ENCODE peak calls at places on chromosomes 3 and 15, in nine cellular contexts. One of them, this sample, is unnamed.

GRCh38 chr3:64264491-64265109 is 39.3 kb upstream of the PRICKLE2 start:
- DNase-seq in fibroblast of mammary gland: peak
- DNase-seq in A549: peak
- DNase-seq in AG10803: no peak
- DNase-seq in psoas muscle: no peak
- DNase-seq in neural progenitor cell: no peak
- DNase-seq in right cardiac atrium: no peak
- DNase-seq in lower leg skin: no peak
- DNase-seq in GM12865: no peak
- DNase-seq in this sample: no peak

GRCh38 chr3:4583441-4583840 is 90.3 kb downstream of the ITPR1 start:
- DNase-seq in right cardiac atrium: no peak
- DNase-seq in fibroblast of mammary gland: peak
- DNase-seq in GM12865: no peak
- DNase-seq in lower leg skin: no peak
- DNase-seq in psoas muscle: no peak
- DNase-seq in neural progenitor cell: no peak
- DNase-seq in A549: no peak
- DNase-seq in AG10803: no peak
- DNase-seq in this sample: no peak

GRCh38 chr15:85030301-85031049 is 48.8 kb downstream of the PDE8A start:
- DNase-seq in lower leg skin: no peak
- DNase-seq in neural progenitor cell: no peak
- DNase-seq in AG10803: peak
- DNase-seq in psoas muscle: no peak
- DNase-seq in GM12865: peak
- DNase-seq in fibroblast of mammary gland: no peak
- DNase-seq in A549: no peak
- DNase-seq in right cardiac atrium: no peak
- DNase-seq in this sample: peak

GRCh38 chr3:69085543-69086132 is 901 bp downstream of the ARL6IP5 start:
- DNase-seq in AG10803: peak
- DNase-seq in neural progenitor cell: peak
- DNase-seq in lower leg skin: no peak
- DNase-seq in fibroblast of mammary gland: peak
- DNase-seq in GM12865: peak
- DNase-seq in A549: no peak
- DNase-seq in psoas muscle: peak
- DNase-seq in right cardiac atrium: no peak
- DNase-seq in this sample: peak

GRCh38 chr3:98890181-98890882 is 11.2 kb downstream of the DCBLD2 start:
- DNase-seq in neural progenitor cell: no peak
- DNase-seq in fibroblast of mammary gland: no peak
- DNase-seq in right cardiac atrium: no peak
- DNase-seq in psoas muscle: no peak
- DNase-seq in A549: no peak
- DNase-seq in GM12865: no peak
- DNase-seq in AG10803: no peak
- DNase-seq in lower leg skin: no peak
- DNase-seq in this sample: no peak

GRCh38 chr3:156471431-156471830 is 83.5 kb downstream of the SSR3 start:
- DNase-seq in AG10803: no peak
- DNase-seq in psoas muscle: no peak
- DNase-seq in GM12865: no peak
- DNase-seq in A549: no peak
- DNase-seq in fibroblast of mammary gland: no peak
- DNase-seq in lower leg skin: no peak
- DNase-seq in neural progenitor cell: no peak
- DNase-seq in right cardiac atrium: no peak
- DNase-seq in this sample: no peak

GRCh38 chr3:50978991-50979667 is 304.4 kb downstream of the DOCK3 start:
- DNase-seq in psoas muscle: no peak
- DNase-seq in neural progenitor cell: peak
- DNase-seq in AG10803: no peak
- DNase-seq in right cardiac atrium: no peak
- DNase-seq in GM12865: no peak
- DNase-seq in lower leg skin: no peak
- DNase-seq in A549: no peak
- DNase-seq in fibroblast of mammary gland: no peak
- DNase-seq in this sample: no peak

GRCh38 chr3:151766454-151766853 is 32.7 kb downstream of the AADACL2 start:
- DNase-seq in fibroblast of mammary gland: peak
- DNase-seq in A549: peak
- DNase-seq in lower leg skin: no peak
- DNase-seq in GM12865: no peak
- DNase-seq in AG10803: no peak
- DNase-seq in neural progenitor cell: no peak
- DNase-seq in psoas muscle: no peak
- DNase-seq in right cardiac atrium: no peak
- DNase-seq in this sample: peak

GRCh38 chr3:121490161-121490560 is 55.6 kb downstream of the POLQ start:
- DNase-seq in fibroblast of mammary gland: no peak
- DNase-seq in lower leg skin: no peak
- DNase-seq in AG10803: no peak
- DNase-seq in A549: no peak
- DNase-seq in right cardiac atrium: no peak
- DNase-seq in neural progenitor cell: no peak
- DNase-seq in psoas muscle: no peak
- DNase-seq in GM12865: no peak
- DNase-seq in this sample: no peak

GRCh38 chr15:50182233-50183013 is 427 bp downstream of the SLC27A2 start:
- DNase-seq in right cardiac atrium: no peak
- DNase-seq in AG10803: peak
- DNase-seq in A549: peak
- DNase-seq in psoas muscle: no peak
- DNase-seq in lower leg skin: no peak
- DNase-seq in fibroblast of mammary gland: peak
- DNase-seq in neural progenitor cell: peak
- DNase-seq in GM12865: no peak
- DNase-seq in this sample: peak

GRCh38 chr3:15812183-15812582 is 14.4 kb upstream of the ANKRD28 start:
- DNase-seq in right cardiac atrium: no peak
- DNase-seq in AG10803: peak
- DNase-seq in fibroblast of mammary gland: peak
- DNase-seq in lower leg skin: no peak
- DNase-seq in neural progenitor cell: no peak
- DNase-seq in GM12865: peak
- DNase-seq in psoas muscle: no peak
- DNase-seq in A549: no peak
- DNase-seq in this sample: peak

GRCh38 chr3:79154861-79155260 is 612.9 kb downstream of the ROBO1 start:
- DNase-seq in AG10803: no peak
- DNase-seq in lower leg skin: no peak
- DNase-seq in A549: no peak
- DNase-seq in GM12865: no peak
- DNase-seq in right cardiac atrium: no peak
- DNase-seq in neural progenitor cell: peak
- DNase-seq in fibroblast of mammary gland: no peak
- DNase-seq in psoas muscle: no peak
- DNase-seq in this sample: no peak

GRCh38 chr15:97085806-97086205 is 755.3 kb downstream of the NR2F2 start:
- DNase-seq in neural progenitor cell: no peak
- DNase-seq in A549: no peak
- DNase-seq in lower leg skin: no peak
- DNase-seq in fibroblast of mammary gland: no peak
- DNase-seq in right cardiac atrium: no peak
- DNase-seq in psoas muscle: no peak
- DNase-seq in GM12865: no peak
- DNase-seq in AG10803: no peak
- DNase-seq in this sample: no peak

DNA sequence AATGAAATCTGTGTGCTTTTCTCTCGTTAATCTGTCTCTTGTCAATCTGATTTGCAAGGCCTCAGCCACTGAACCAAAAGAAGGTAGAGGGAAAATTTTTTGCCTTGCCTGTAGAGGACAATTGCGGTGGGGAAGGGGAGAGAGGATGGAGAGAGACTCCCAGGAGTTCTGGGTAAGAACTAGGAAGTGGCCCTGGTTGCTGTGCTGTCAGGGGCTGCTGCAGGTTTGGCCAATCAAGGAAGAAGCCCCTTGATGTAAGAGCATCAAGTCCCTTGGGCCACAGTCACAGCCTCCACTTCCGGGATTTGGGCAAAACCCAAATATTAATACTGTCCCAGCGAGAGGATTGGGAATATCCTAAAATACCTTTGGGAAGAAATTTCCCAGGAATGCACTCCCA is 43.3 kb downstream of the TRANK1 start:
- DNase-seq in right cardiac atrium: no peak
- DNase-seq in fibroblast of mammary gland: no peak
- DNase-seq in lower leg skin: peak
- DNase-seq in psoas muscle: no peak
- DNase-seq in AG10803: no peak
- DNase-seq in neural progenitor cell: no peak
- DNase-seq in A549: no peak
- DNase-seq in GM12865: no peak
- DNase-seq in this sample: no peak
- H3K4me3 ChIP-seq in right cardiac atrium: no peak
- H3K4me3 ChIP-seq in fibroblast of mammary gland: no peak
- H3K4me3 ChIP-seq in lower leg skin: no peak
- H3K4me3 ChIP-seq in psoas muscle: no peak
- H3K4me3 ChIP-seq in AG10803: no peak
- H3K4me3 ChIP-seq in neural progenitor cell: no peak
- H3K4me3 ChIP-seq in A549: no peak
- H3K4me3 ChIP-seq in GM12865: no peak
- H3K4me3 ChIP-seq in this sample: no peak

DNA sequence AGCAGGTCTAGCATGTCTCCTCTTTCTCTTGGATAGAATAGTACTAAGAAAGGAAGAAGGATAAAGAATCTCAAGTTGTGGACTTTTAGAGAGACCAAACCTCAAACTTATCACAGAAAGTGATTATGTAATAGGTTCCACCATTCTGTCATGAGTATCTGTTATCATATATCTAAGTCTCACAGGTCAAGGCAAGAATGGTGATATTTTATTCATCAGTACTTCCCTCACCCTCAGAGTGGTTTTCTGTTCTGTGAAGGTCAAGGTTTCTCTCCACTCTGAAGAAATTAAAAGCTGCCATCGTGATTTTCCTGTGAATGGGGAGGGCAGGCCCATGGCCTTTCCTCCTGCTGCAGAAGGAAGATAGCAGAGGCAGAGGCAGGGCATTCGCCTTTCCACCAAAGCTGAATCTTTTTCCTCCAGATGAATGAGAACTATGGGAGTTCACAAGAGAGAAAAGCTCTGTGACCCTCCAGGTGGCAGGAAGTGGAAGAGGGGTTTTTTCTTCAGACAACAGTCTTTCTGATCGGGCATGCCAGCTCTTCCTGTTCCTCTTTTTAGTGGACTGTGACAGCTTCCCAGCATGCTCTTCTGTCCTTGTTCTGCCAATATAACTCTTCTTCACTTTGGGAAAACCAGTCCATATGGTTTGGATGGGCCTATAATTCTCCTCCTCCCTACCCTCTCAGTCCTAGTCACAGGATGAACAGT is 37.1 kb upstream of the CCK start:
- DNase-seq in fibroblast of mammary gland: no peak
- DNase-seq in A549: no peak
- DNase-seq in AG10803: no peak
- DNase-seq in right cardiac atrium: no peak
- DNase-seq in neural progenitor cell: no peak
- DNase-seq in psoas muscle: no peak
- DNase-seq in lower leg skin: no peak
- DNase-seq in GM12865: peak
- DNase-seq in this sample: no peak
- H3K4me3 ChIP-seq in fibroblast of mammary gland: no peak
- H3K4me3 ChIP-seq in A549: no peak
- H3K4me3 ChIP-seq in AG10803: no peak
- H3K4me3 ChIP-seq in right cardiac atrium: no peak
- H3K4me3 ChIP-seq in neural progenitor cell: no peak
- H3K4me3 ChIP-seq in psoas muscle: no peak
- H3K4me3 ChIP-seq in lower leg skin: no peak
- H3K4me3 ChIP-seq in GM12865: no peak
- H3K4me3 ChIP-seq in this sample: no peak

DNA sequence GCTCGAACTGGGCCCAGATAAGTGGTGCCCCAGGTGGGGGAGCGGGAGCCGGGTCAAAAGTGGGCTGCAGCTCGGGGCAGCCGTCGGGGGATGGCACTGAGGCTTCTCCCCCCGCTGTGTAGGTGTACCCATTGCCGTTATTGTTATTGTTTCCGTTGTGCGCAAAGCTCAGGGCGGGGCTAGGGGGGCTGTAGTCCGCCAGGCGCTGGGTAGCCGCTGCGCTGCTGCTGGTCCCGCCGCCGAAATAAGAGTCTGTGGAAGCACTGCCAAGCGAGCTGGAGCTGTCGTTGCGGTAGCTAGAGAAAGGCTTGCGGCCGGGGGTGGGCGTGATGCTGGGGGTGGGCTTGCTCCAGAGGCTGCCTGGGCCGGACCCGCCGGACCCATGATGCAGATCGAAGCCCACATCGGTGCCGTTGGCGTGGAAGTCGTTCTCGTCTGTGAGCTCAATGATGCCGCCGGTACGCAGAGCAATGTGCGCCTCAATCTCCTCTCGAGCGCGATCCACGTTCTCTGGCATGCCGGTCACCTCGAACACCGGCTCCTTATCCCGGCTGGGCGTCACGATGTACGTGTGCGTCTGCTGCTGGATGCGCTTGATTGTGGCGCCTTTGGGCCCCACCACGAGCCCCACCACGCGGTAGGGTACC is 2.0 kb downstream of the MEX3B start:
- DNase-seq in psoas muscle: no peak
- DNase-seq in lower leg skin: peak
- DNase-seq in right cardiac atrium: peak
- DNase-seq in GM12865: no peak
- DNase-seq in AG10803: no peak
- DNase-seq in neural progenitor cell: peak
- DNase-seq in fibroblast of mammary gland: peak
- DNase-seq in A549: no peak
- DNase-seq in this sample: no peak
- H3K4me3 ChIP-seq in psoas muscle: peak
- H3K4me3 ChIP-seq in lower leg skin: peak
- H3K4me3 ChIP-seq in right cardiac atrium: peak
- H3K4me3 ChIP-seq in GM12865: peak
- H3K4me3 ChIP-seq in AG10803: peak
- H3K4me3 ChIP-seq in neural progenitor cell: peak
- H3K4me3 ChIP-seq in fibroblast of mammary gland: peak
- H3K4me3 ChIP-seq in A549: peak
- H3K4me3 ChIP-seq in this sample: peak

DNA sequence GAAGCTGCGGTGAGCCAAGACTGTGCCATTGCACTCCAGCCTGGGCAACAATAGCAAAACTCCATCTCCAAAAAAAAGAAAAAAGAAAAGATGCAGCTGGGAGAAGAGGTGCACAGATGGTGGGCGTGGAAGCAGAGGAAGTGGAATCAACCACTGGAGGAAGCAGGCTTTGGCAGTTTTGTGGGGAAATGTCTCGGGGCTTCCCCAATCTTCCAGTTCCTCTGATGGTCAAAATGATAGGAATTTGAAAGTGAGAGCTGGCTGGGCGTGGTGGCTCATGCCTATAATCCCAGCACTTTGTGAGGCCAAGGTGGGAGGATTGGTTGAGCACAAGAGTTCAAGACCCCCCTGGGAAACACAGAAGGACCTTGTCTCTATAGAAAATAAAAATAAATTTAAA is 48.1 kb upstream of the SMAD3 start:
- DNase-seq in lower leg skin: no peak
- DNase-seq in AG10803: no peak
- DNase-seq in A549: no peak
- DNase-seq in psoas muscle: no peak
- DNase-seq in right cardiac atrium: no peak
- DNase-seq in GM12865: no peak
- DNase-seq in fibroblast of mammary gland: no peak
- DNase-seq in neural progenitor cell: no peak
- DNase-seq in this sample: no peak
- H3K4me3 ChIP-seq in lower leg skin: no peak
- H3K4me3 ChIP-seq in AG10803: no peak
- H3K4me3 ChIP-seq in A549: no peak
- H3K4me3 ChIP-seq in psoas muscle: no peak
- H3K4me3 ChIP-seq in right cardiac atrium: no peak
- H3K4me3 ChIP-seq in GM12865: no peak
- H3K4me3 ChIP-seq in fibroblast of mammary gland: no peak
- H3K4me3 ChIP-seq in neural progenitor cell: no peak
- H3K4me3 ChIP-seq in this sample: no peak

GRCh38 chr3:177552051-177552450 is 354.8 kb upstream of the TBL1XR1 start:
- DNase-seq in fibroblast of mammary gland: no peak
- DNase-seq in lower leg skin: no peak
- DNase-seq in psoas muscle: no peak
- DNase-seq in AG10803: no peak
- DNase-seq in right cardiac atrium: no peak
- DNase-seq in A549: no peak
- DNase-seq in neural progenitor cell: no peak
- DNase-seq in GM12865: no peak
- DNase-seq in this sample: no peak
- H3K4me3 ChIP-seq in fibroblast of mammary gland: no peak
- H3K4me3 ChIP-seq in lower leg skin: no peak
- H3K4me3 ChIP-seq in psoas muscle: no peak
- H3K4me3 ChIP-seq in AG10803: no peak
- H3K4me3 ChIP-seq in right cardiac atrium: no peak
- H3K4me3 ChIP-seq in A549: no peak
- H3K4me3 ChIP-seq in neural progenitor cell: no peak
- H3K4me3 ChIP-seq in GM12865: no peak
- H3K4me3 ChIP-seq in this sample: no peak